ENCODE peak calls at places on chromosomes 13 and 19, in ten cellular contexts. L is dermis blood vessel endothelial cell, B is M059J, X is stomach, S is T-helper 2 cell, N is T-cell, C is BE2C, Z is WTC11, K is PC-9, F is neural crest cell. A is an unnamed sample.

GRCh38 chr13:45817833-45818232 is 33.7 kb downstream of the SIAH3 start:
- DNase-seq in L (peak; percentile 32), B (no peak), X (no peak), S (no peak), N (no peak), C (no peak), Z (no peak), K (no peak), F (no peak), A (no peak)

GRCh38 chr13:101217086-101217485 is 199.2 kb downstream of the NALCN start:
- DNase-seq in L (no peak), B (no peak), X (no peak), S (no peak), N (no peak), C (no peak), Z (no peak), K (no peak), F (no peak), A (no peak)

GRCh38 chr13:28100149-28101121 is at the start of gene FLT3:
- DNase-seq in L (peak; percentile 29), B (peak; percentile 59), X (peak; percentile 37), S (peak; percentile 3), N (peak; percentile 12), C (peak; percentile 16), Z (peak; percentile 73), K (peak; percentile 25), F (peak; percentile 38), A (peak; percentile 59)

GRCh38 chr19:33257828-33258227 is 32.2 kb upstream of the SLC7A10 start:
- DNase-seq in L (no peak), B (no peak), X (no peak), S (no peak), N (no peak), C (no peak), Z (no peak), K (no peak), F (no peak), A (no peak)

GRCh38 chr19:16343156-16343555 is 18.5 kb downstream of the KLF2 start:
- DNase-seq in L (no peak), B (no peak), X (no peak), S (peak; percentile 41), N (no peak), C (no peak), Z (no peak), K (no peak), F (no peak), A (no peak)

GRCh38 chr19:51571599-51571998 is 516 bp downstream of the ZNF175 start:
- DNase-seq in L (peak; percentile 26), B (no peak), X (no peak), S (no peak), N (no peak), C (no peak), Z (no peak), K (no peak), F (no peak), A (no peak)

GRCh38 chr13:41496420-41497234 is 39.3 kb downstream of the RGCC start:
- DNase-seq in L (no peak), B (peak; percentile 53), X (no peak), S (no peak), N (no peak), C (no peak), Z (no peak), K (no peak), F (no peak), A (no peak)

GRCh38 chr13:87614276-87614675 is 56.9 kb upstream of the SLITRK5 start:
- DNase-seq in L (no peak), B (no peak), X (no peak), S (no peak), N (no peak), C (no peak), Z (no peak), K (no peak), F (no peak), A (no peak)

GRCh38 chr13:25037057-25037813 is 58.7 kb upstream of the PABPC3 start:
- DNase-seq in L (peak; percentile 78), B (peak; percentile 53), X (peak; percentile 46), S (no peak), N (peak; percentile 34), C (peak; percentile 51), Z (peak; percentile 55), K (peak; percentile 11), F (peak; percentile 60), A (peak; percentile 32)

GRCh38 chr13:59354665-59355064 is 809.1 kb downstream of the DIAPH3 start:
- DNase-seq in L (no peak), B (no peak), X (no peak), S (no peak), N (no peak), C (no peak), Z (no peak), K (no peak), F (no peak), A (no peak)

GRCh38 chr13:95564948-95565347 is 12.4 kb downstream of the CLDN10 start:
- DNase-seq in L (peak; percentile 66), B (peak; percentile 65), X (no peak), S (no peak), N (no peak), C (no peak), Z (no peak), K (no peak), F (no peak), A (no peak)

GRCh38 chr13:67023088-67023893 is 206.8 kb downstream of the PCDH9 start:
- DNase-seq in L (peak; percentile 1), B (peak; percentile 13), X (no peak), S (no peak), N (no peak), C (no peak), Z (no peak), K (peak; percentile 12), F (no peak), A (peak; percentile 1)

A was measured in GDM1.